ENCODE peak calls at places on chromosome 17, in four cellular contexts. E is IMR-90, I is PC-9, R is small intestine. T is an unnamed sample.
A peak's percentile ranks its signal among the peaks of the same experiment; 100 is the strongest.

GRCh38 chr17:64218066-64218465 is 45.0 kb downstream of the TEX2 start:
- DNase-seq in E (no peak), I (no peak), R (no peak), T (no peak)

GRCh38 chr17:43714338-43715149 is 44.0 kb downstream of the SOST start:
- DNase-seq in E (peak; percentile 53), I (peak; percentile 65), R (no peak), T (no peak)

GRCh38 chr17:15385305-15385704 is 43.9 kb upstream of the TEKT3 start:
- DNase-seq in E (peak; percentile 31), I (no peak), R (no peak), T (no peak)

GRCh38 chr17:61399131-61400057 is at the start of gene TBX2:
- DNase-seq in E (peak; percentile 96), I (peak; percentile 74), R (no peak), T (no peak)

GRCh38 chr17:37640016-37640415 is 3.2 kb downstream of the DDX52 start:
- DNase-seq in E (no peak), I (no peak), R (no peak), T (no peak)

GRCh38 chr17:3754458-3755334 is 31.0 kb downstream of the HASPIN start:
- DNase-seq in E (no peak), I (peak; percentile 94), R (peak; percentile 97), T (peak; percentile 74)

GRCh38 chr17:28507567-28508195 is 1.5 kb downstream of the FOXN1 start:
- DNase-seq in E (no peak), I (no peak), R (no peak), T (no peak)

GRCh38 chr17:65553009-65553645 is 8.3 kb downstream of the AXIN2 start:
- DNase-seq in E (peak; percentile 74), I (no peak), R (no peak), T (no peak)

GRCh38 chr17:30318190-30318589 is 15.7 kb downstream of the TMIGD1 start:
- DNase-seq in E (no peak), I (no peak), R (no peak), T (no peak)

GRCh38 chr17:15157051-15157450 is 108.1 kb downstream of the PMP22 start:
- DNase-seq in E (peak; percentile 44), I (no peak), R (no peak), T (no peak)

GRCh38 chr17:31422443-31422842 is 31.0 kb downstream of the RAB11FIP4 start:
- DNase-seq in E (no peak), I (no peak), R (no peak), T (no peak)

GRCh38 chr17:82517230-82517865 is 2.2 kb upstream of the FOXK2 start:
- DNase-seq in E (no peak), I (peak; percentile 46), R (no peak), T (no peak)

GRCh38 chr17:3909257-3909656 is 7.0 kb downstream of the P2RX1 start:
- DNase-seq in E (no peak), I (no peak), R (no peak), T (no peak)

GRCh38 chr17:61488878-61489718 is 36.9 kb downstream of the TBX4 start:
- DNase-seq in E (no peak), I (no peak), R (peak; percentile 85), T (no peak)

GRCh38 chr17:28725166-28725659 is 820 bp downstream of the TLCD1 start:
- DNase-seq in E (peak; percentile 65), I (peak; percentile 66), R (peak; percentile 29), T (no peak)

GRCh38 chr17:58932956-58933355 is 173.7 kb downstream of the TRIM37 start:
- DNase-seq in E (no peak), I (peak; percentile 32), R (no peak), T (no peak)

GRCh38 chr17:7587831-7588230 is 2.1 kb downstream of the SOX15 start:
- DNase-seq in E (no peak), I (peak; percentile 42), R (no peak), T (no peak)

GRCh38 chr17:81517339-81518112 is 4.9 kb upstream of the ACTG1 start:
- DNase-seq in E (no peak), I (no peak), R (no peak), T (no peak)

GRCh38 chr17:79045830-79046500 is 22.0 kb downstream of the C1QTNF1 start:
- DNase-seq in E (peak; percentile 57), I (no peak), R (peak; percentile 64), T (peak; percentile 40)

GRCh38 chr17:35548213-35548810 is 10.8 kb upstream of the SLFN12L start:
- DNase-seq in E (no peak), I (no peak), R (no peak), T (no peak)
- H3K27me3 ChIP-seq in E (peaks cover 24% of the 10 kb centered on the region), I (peaks cover 48% of the 10 kb centered on the region), R (no peaks in the 10 kb centered on the region), T (no peaks in the 10 kb centered on the region)

DNA sequence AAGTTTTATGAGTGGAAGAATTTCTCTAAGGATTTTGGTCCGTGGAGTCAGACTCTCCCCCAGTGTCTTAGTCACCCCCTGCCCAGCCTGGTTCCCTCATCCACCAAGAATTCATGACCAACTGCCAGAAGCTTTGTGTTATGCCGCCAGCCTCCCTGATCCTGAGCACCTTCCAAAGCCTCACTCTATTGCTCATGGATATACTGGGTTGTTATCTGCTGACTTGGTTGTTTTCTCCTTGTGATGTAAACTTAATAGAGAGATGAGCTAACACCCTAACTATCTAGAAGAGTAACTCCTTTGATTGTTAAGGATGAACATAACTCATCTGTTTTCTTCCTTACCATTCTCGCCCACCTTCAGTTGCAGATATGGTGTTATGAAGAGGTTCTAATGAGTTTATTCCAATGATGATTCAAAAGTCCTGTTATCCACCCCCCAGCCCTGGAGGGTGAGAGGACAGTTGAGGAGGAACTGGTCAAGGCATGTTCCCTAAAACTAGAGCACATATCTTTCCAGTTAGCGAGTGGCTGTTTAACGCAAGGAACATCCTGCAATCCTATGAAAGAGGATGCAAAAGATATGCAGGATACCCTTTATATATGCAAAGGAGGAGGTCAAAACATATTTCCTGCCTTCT is 1.5 kb upstream of the PSMD3 start:
- DNase-seq in E (peak; percentile 96), I (no peak), R (no peak), T (no peak)
- H3K4me3 ChIP-seq in E (no peak overlapping the region), I (no peak overlapping the region), R (no peak overlapping the region), T (no peak overlapping the region)

GRCh38 chr17:19372004-19372365 is 6.3 kb upstream of the MAPK7 start:
- DNase-seq in E (no peak), I (no peak), R (no peak), T (no peak)
- H3K27me3 ChIP-seq in E (no peaks in the 10 kb centered on the region), I (no peaks in the 10 kb centered on the region), R (no peaks in the 10 kb centered on the region), T (no peaks in the 10 kb centered on the region)

GRCh38 chr17:16419074-16419928 is 3.9 kb downstream of the TRPV2 start:
- DNase-seq in E (peak; percentile 94), I (peak; percentile 81), R (no peak), T (no peak)

GRCh38 chr17:16418684-16419066 is 3.3 kb downstream of the TRPV2 start:
- DNase-seq in E (no peak), I (no peak), R (no peak), T (peak; percentile 37)

GRCh38 chr17:16417399-16417798 is 2.0 kb downstream of the TRPV2 start:
- DNase-seq in E (no peak), I (no peak), R (no peak), T (no peak)

GRCh38 chr17:16417896-16418683 is 2.7 kb downstream of the TRPV2 start:
- DNase-seq in E (peak; percentile 28), I (peak; percentile 47), R (no peak), T (no peak)

DNA sequence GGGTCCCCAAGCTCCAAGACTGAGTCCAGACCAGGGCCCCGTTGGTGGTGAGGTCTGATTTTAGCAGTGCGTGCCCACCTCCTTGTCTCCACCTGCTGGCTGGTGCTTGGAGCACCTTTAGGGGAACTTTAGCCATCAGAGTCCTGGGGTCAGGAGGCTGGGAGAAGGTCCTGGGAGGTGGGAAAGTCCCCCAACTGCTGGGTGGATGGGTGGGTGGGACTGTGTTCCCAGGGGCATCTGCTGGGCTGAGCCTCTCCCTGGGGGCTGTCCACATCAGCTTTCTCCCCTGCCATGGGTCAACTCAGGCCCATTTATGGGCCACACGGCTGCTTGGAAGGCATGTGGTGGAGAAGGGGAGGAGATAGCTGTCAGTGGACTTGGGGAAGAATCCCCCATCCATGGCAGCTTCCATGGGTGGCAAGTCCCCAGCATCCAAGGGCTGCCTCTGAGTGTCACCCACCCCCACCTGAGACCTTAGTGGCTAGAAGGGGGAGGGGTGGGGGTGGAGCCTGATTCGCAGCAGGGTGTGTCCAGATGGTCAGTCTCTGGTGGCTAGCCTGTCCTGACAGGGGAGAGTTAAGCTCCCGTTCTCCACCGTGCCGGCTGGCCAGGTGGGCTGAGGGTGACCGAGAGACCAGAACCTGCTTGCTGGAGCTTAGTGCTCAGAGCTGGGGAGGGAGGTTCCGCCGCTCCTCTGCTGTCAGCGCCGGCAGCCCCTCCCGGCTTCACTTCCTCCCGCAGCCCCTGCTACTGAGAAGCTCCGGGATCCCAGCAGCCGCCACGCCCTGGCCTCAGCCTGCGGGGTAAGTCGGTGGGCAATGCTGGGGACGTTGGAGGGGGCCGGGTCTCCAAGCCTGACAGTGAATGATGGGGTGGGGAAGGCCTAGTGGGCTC is at the start of gene TRPV2:
- DNase-seq in E (no peak), I (no peak), R (no peak), T (peak; percentile 30)
- H3K4me3 ChIP-seq in E (peak within 1 kb of the TSS; percentile 61), I (no peak within 1 kb of the TSS), R (peak within 1 kb of the TSS; percentile 58), T (peak within 1 kb of the TSS; percentile 96)

GRCh38 chr17:57096472-57097198 is 11.6 kb downstream of the AKAP1 start:
- DNase-seq in E (no peak), I (no peak), R (peak; percentile 77), T (no peak)
- H3K27me3 ChIP-seq in E (no peaks in the 10 kb centered on the region), I (no peaks in the 10 kb centered on the region), R (no peaks in the 10 kb centered on the region), T (no peaks in the 10 kb centered on the region)

DNA sequence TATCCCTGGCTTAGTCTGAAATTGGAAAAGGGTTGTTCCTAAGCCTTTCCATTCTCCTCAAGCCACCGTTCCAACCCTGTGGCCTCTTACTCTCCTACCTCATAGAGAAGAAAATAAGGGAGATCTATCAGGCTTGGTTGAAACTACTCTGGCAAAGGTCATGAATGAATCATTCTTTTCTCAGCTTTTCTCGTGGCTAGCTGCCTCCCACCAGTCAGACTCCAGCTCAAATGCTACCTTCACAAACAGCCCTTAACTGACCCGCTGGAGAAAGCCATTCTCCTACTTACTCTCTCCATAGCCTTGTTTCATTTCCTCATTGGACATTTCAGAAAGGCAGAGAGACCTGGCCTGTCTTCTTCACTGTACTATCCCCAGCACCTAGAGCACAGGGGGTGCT is 8.9 kb downstream of the MYH10 start:
- DNase-seq in E (peak; percentile 59), I (no peak), R (no peak), T (no peak)
- H3K4me3 ChIP-seq in E (no peak overlapping the region), I (no peak overlapping the region), R (no peak overlapping the region), T (no peak overlapping the region)

T was measured in CD8-positive, alpha-beta memory T cell.